ENCODE peak calls at places on chromosomes 12 and 14, in ten cellular contexts. H is H9; V is Calu3; O is osteocyte; N is sigmoid colon; E is heart right ventricle; M is CD4-positive, alpha-beta T cell; X is suprapubic skin; S is AG10803; F is cardiac muscle cell. Y is an unnamed sample.

GRCh38 chr12:3445127-3445978 is 45.6 kb upstream of the PRMT8 start:
- DNase-seq in H (no peak), V (no peak), O (no peak), N (no peak), E (no peak), M (no peak), X (no peak), S (no peak), F (no peak), Y (no peak)

GRCh38 chr12:13913371-13913770 is 68.0 kb downstream of the GRIN2B start:
- DNase-seq in H (no peak), V (no peak), O (no peak), N (no peak), E (no peak), M (no peak), X (no peak), S (no peak), F (no peak), Y (no peak)

GRCh38 chr12:47734725-47735480 is 9.6 kb upstream of the ENDOU start:
- DNase-seq in H (peak; percentile 66), V (no peak), O (no peak), N (no peak), E (peak; percentile 44), M (no peak), X (no peak), S (no peak), F (no peak), Y (no peak)

GRCh38 chr14:96582641-96582980 is 80.4 kb downstream of the PAPOLA start:
- DNase-seq in H (peak; percentile 17), V (no peak), O (peak; percentile 69), N (no peak), E (no peak), M (no peak), X (no peak), S (no peak), F (no peak), Y (no peak)

GRCh38 chr14:100619382-100620305 is 32.4 kb upstream of the BEGAIN start:
- DNase-seq in H (no peak), V (no peak), O (no peak), N (peak; percentile 37), E (no peak), M (no peak), X (peak; percentile 39), S (no peak), F (no peak), Y (no peak)

GRCh38 chr14:23137221-23138172 is 18.4 kb upstream of the CEBPE start:
- DNase-seq in H (no peak), V (no peak), O (no peak), N (no peak), E (no peak), M (no peak), X (no peak), S (no peak), F (no peak), Y (no peak)

GRCh38 chr14:85336817-85337216 is 193.1 kb upstream of the FLRT2 start:
- DNase-seq in H (no peak), V (no peak), O (no peak), N (no peak), E (no peak), M (no peak), X (no peak), S (peak; percentile 11), F (peak; percentile 12), Y (no peak)

GRCh38 chr12:115941362-115941761 is 336.1 kb downstream of the MED13L start:
- DNase-seq in H (no peak), V (no peak), O (no peak), N (no peak), E (no peak), M (no peak), X (no peak), S (no peak), F (peak; percentile 31), Y (no peak)

GRCh38 chr12:109840349-109841073 is 7.3 kb upstream of the TRPV4 start:
- DNase-seq in H (peak; percentile 73), V (peak; percentile 88), O (no peak), N (no peak), E (no peak), M (no peak), X (no peak), S (no peak), F (no peak), Y (no peak)

GRCh38 chr14:90518941-90519256 is 122.1 kb downstream of the CALM1 start:
- DNase-seq in H (peak; percentile 68), V (peak; percentile 29), O (no peak), N (no peak), E (no peak), M (peak; percentile 14), X (no peak), S (peak; percentile 10), F (peak; percentile 45), Y (no peak)

GRCh38 chr14:96917442-96917963 is 120.3 kb downstream of the VRK1 start:
- DNase-seq in H (no peak), V (no peak), O (no peak), N (no peak), E (no peak), M (no peak), X (no peak), S (no peak), F (no peak), Y (no peak)

GRCh38 chr14:32681598-32681997 is 257.1 kb upstream of the NPAS3 start:
- DNase-seq in H (no peak), V (no peak), O (no peak), N (no peak), E (no peak), M (no peak), X (no peak), S (no peak), F (no peak), Y (no peak)

GRCh38 chr14:67186789-67187188 is 2.5 kb upstream of the GARIN2 start:
- DNase-seq in H (no peak), V (peak; percentile 12), O (no peak), N (no peak), E (no peak), M (no peak), X (no peak), S (no peak), F (no peak), Y (no peak)

GRCh38 chr12:39003541-39004160 is 98.3 kb upstream of the CPNE8 start:
- DNase-seq in H (no peak), V (no peak), O (no peak), N (no peak), E (no peak), M (no peak), X (no peak), S (no peak), F (no peak), Y (no peak)

GRCh38 chr12:54759751-54760150 is 94.6 kb upstream of the MUCL1 start:
- DNase-seq in H (peak; percentile 74), V (peak; percentile 50), O (no peak), N (no peak), E (no peak), M (no peak), X (no peak), S (peak; percentile 11), F (peak; percentile 13), Y (no peak)

DNA sequence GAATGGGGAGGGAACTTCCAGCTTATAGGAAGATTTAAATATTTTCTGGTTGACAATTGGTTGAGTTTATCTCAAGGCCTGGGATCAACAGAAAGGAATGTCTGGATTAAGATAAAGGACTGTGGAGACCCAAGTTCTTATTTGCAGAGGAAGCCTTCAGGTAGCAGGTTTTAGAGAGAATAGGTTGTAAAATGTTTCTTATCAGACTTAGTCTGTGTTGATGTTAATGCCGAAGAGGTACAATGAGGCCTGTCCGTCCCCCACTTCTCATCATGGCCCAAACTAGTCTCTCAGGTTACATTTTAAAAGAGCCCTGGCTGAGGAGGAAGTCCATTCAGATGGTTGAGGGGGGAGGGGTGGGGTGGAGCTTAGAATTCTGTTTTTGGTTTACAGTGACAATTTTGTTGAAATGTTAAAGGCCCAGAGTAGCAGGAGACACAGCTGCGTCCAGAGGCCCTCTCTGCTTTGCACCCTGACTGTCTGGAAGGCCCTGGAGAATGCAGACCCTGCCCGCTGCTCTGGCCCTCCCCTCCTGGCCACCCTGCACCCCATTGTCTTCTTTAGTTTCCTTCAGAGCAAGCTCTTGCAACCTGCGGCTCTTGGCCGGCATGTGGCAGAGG is 672.5 kb upstream of the TMEM132C start:
- DNase-seq in H (peak; percentile 83), V (no peak), O (no peak), N (no peak), E (no peak), M (no peak), X (no peak), S (no peak), F (no peak), Y (no peak)
- TF ChIP-seq CTCF in H (no peak), V (no peak), O (no peak), N (no peak), E (no peak), M (no peak), X (no peak), S (no peak), F (no peak), Y (no peak)

DNA sequence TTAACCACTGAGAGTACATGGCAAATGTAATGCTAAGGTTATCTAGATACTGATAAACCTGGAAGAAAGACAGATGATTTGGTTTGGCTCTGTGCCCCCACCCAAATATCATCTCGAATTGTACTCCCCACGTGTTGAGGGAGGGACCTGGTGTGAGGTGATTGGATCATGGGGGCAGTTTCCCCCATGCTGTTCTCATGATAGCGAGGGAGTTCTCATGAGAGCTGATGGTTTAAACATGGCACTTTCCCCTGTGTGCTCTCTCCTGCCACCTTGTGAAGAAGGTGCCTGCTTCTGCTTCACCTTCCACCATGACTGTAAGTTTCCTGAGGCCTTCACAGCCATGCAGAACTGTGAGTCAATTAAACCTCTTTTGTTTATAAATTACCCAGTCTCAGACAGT is 14.2 kb downstream of the NOXRED1 start:
- DNase-seq in H (peak; percentile 48), V (peak; percentile 6), O (no peak), N (no peak), E (no peak), M (no peak), X (no peak), S (no peak), F (peak; percentile 65), Y (no peak)
- TF ChIP-seq CTCF in H (peak; percentile 67), V (no peak), O (peak; percentile 35), N (no peak), E (no peak), M (no peak), X (no peak), S (no peak), F (no peak), Y (peak; percentile 40)

DNA sequence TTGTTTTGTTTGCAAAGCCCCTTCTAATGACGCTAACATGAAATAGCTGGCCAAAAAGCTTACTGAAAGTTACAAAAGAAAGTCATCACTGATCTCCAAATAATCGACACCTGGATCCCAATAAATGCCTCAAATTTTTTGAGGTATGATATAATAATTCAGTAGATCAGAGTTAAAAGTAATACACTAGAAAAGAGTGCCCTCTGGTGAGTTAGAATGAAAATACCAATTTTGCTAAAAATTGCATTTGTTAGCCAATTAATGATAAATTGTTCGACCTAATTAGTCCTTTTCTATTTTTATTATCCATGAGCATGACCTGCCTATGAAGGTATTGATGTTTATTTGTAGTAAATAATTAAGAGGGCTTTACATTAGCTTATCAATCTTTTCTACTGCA is 78.6 kb downstream of the CEP128 start:
- DNase-seq in H (no peak), V (no peak), O (no peak), N (no peak), E (no peak), M (no peak), X (no peak), S (no peak), F (peak; percentile 5), Y (no peak)
- TF ChIP-seq CTCF in H (peak; percentile 26), V (peak; percentile 14), O (peak; percentile 65), N (no peak), E (no peak), M (no peak), X (no peak), S (peak; percentile 38), F (peak; percentile 35), Y (no peak)

GRCh38 chr14:93104961-93105360 is 10.8 kb downstream of the ITPK1 start:
- DNase-seq in H (peak; percentile 69), V (no peak), O (no peak), N (no peak), E (no peak), M (no peak), X (no peak), S (no peak), F (no peak), Y (no peak)
- TF ChIP-seq CTCF in H (peak; percentile 60), V (no peak), O (no peak), N (no peak), E (no peak), M (no peak), X (no peak), S (peak; percentile 12), F (no peak), Y (peak; percentile 34)